ENCODE peak calls at places on chromosomes 5 and 9, in seven cellular contexts. Q, S, Y, A, I, G and X are unnamed samples.

GRCh38 chr5:14028188-14028587 is 83.7 kb upstream of the DNAH5 start:
- DNase-seq in Q (no peak), S (no peak), Y (no peak), A (no peak), I (no peak), G (no peak), X (no peak)

GRCh38 chr9:112002847-112003457 is 106.3 kb downstream of the UGCG start:
- DNase-seq in Q (no peak), S (no peak), Y (no peak), A (no peak), I (no peak), G (no peak), X (no peak)

GRCh38 chr9:20028192-20028848 is 239.5 kb upstream of the SLC24A2 start:
- DNase-seq in Q (no peak), S (no peak), Y (no peak), A (no peak), I (no peak), G (no peak), X (no peak)

GRCh38 chr9:89676281-89676680 is 71.5 kb downstream of the GADD45G start:
- DNase-seq in Q (peak), S (peak), Y (no peak), A (no peak), I (no peak), G (peak), X (no peak)

GRCh38 chr5:65840071-65840470 is 86.3 kb upstream of the ERBIN start:
- DNase-seq in Q (no peak), S (no peak), Y (no peak), A (no peak), I (no peak), G (no peak), X (no peak)

GRCh38 chr5:154797762-154798161 is 42.6 kb downstream of the LARP1 start:
- DNase-seq in Q (no peak), S (no peak), Y (no peak), A (no peak), I (no peak), G (no peak), X (no peak)

GRCh38 chr9:121807918-121808278 is 156.5 kb downstream of the DAB2IP start:
- DNase-seq in Q (no peak), S (no peak), Y (no peak), A (no peak), I (no peak), G (no peak), X (no peak)

GRCh38 chr5:138544171-138545134 is 1.4 kb upstream of the ETF1 start:
- DNase-seq in Q (peak), S (peak), Y (no peak), A (no peak), I (no peak), G (no peak), X (no peak)

GRCh38 chr9:69420611-69421270 is 95.7 kb downstream of the ENTREP1 start:
- DNase-seq in Q (no peak), S (no peak), Y (no peak), A (no peak), I (no peak), G (no peak), X (no peak)

GRCh38 chr9:95810814-95811213 is 64.7 kb upstream of the ERCC6L2 start:
- DNase-seq in Q (no peak), S (no peak), Y (no peak), A (no peak), I (no peak), G (no peak), X (no peak)